ENCODE peak calls at places on chromosomes 16 and 17, in eight cellular contexts. J, O, A, Y, C, G, Q and P are unnamed samples. For H3K36me3 and H3K4me1, the result is how much of the 10 kb centered on the place peaks cover.

GRCh38 chr16:16778322-16778721 is 399.4 kb downstream of the NPIPA7 start:
- DNase-seq in Q (no peak), G (no peak), O (no peak), Y (no peak), J (no peak), C (no peak), A (no peak), P (no peak)

GRCh38 chr16:10619271-10619849 is 39.0 kb upstream of the EMP2 start:
- DNase-seq in A (no peak), G (no peak), J (peak), O (no peak), Y (peak), Q (no peak), C (peak), P (peak)

GRCh38 chr17:80652751-80653330 is 108.2 kb downstream of the RPTOR start:
- DNase-seq in G (no peak), J (no peak), Y (peak), A (no peak), Q (no peak), C (no peak), O (no peak), P (no peak)

GRCh38 chr17:76382803-76383644 is 1.4 kb upstream of the SPHK1 start:
- DNase-seq in O (no peak), C (peak), Q (peak), Y (peak), G (peak), J (peak), A (no peak), P (peak)

GRCh38 chr17:70552982-70553334 is 383.6 kb downstream of the KCNJ2 start:
- DNase-seq in A (no peak), J (no peak), C (peak), G (no peak), Y (no peak), Q (no peak), O (no peak), P (no peak)

GRCh38 chr17:77364941-77365583 is 224.3 kb downstream of the SEC14L1 start:
- DNase-seq in G (no peak), O (no peak), A (no peak), J (no peak), Q (no peak), Y (no peak), C (no peak), P (no peak)

GRCh38 chr16:85394511-85395206 is 218.5 kb upstream of the GSE1 start:
- DNase-seq in Y (no peak), Q (no peak), O (no peak), J (no peak), G (no peak), A (peak), C (no peak), P (no peak)

GRCh38 chr17:35973333-35974260 is 7.7 kb downstream of the CCL16 start:
- DNase-seq in Q (peak), G (no peak), A (peak), O (no peak), J (no peak), Y (peak), C (no peak), P (peak)

GRCh38 chr16:69110406-69110805 is 5.0 kb downstream of the HAS3 start:
- DNase-seq in A (no peak), O (no peak), Q (no peak), Y (no peak), C (no peak), J (no peak), G (no peak), P (no peak)

GRCh38 chr17:53039981-53040380 is 782.7 kb upstream of the KIF2B start:
- DNase-seq in O (no peak), G (no peak), Q (no peak), Y (no peak), J (no peak), C (no peak), A (no peak), P (no peak)

GRCh38 chr16:48613061-48613957 is 3.3 kb upstream of the N4BP1 start:
- DNase-seq in Y (peak), G (no peak), A (peak), J (peak), Q (peak), C (no peak), O (no peak), P (no peak)

GRCh38 chr17:40490289-40490853 is 11.1 kb downstream of the TNS4 start:
- DNase-seq in G (no peak), Q (peak), J (no peak), A (no peak), Y (peak), O (no peak), C (peak), P (peak)

GRCh38 chr16:85286066-85286712 is 173.9 kb upstream of the CIBAR2 start:
- DNase-seq in C (no peak), A (no peak), Y (peak), G (no peak), J (peak), Q (no peak), O (peak), P (peak)

GRCh38 chr16:14325921-14326401 is 254.8 kb downstream of the MRTFB start:
- DNase-seq in Q (no peak), G (no peak), A (no peak), J (no peak), C (peak), Y (no peak), O (no peak), P (no peak)

GRCh38 chr17:80259642-80260535 is 763 bp upstream of the RNF213 start:
- DNase-seq in Y (peak), O (no peak), A (peak), Q (peak), C (peak), J (peak), G (peak), P (peak)

GRCh38 chr17:30905742-30906100 is 317 bp downstream of the TEFM start:
- DNase-seq in Y (no peak), Q (peak), C (no peak), O (no peak), J (no peak), G (no peak), A (no peak), P (no peak)

GRCh38 chr17:81346090-81346907 is 49.0 kb upstream of the BAHCC1 start:
- DNase-seq in Q (peak), J (peak), Y (peak), O (peak), C (peak), G (peak), A (peak), P (peak)

GRCh38 chr17:77802811-77803220 is 155.7 kb upstream of the TNRC6C start:
- DNase-seq in A (no peak), C (peak), Y (no peak), O (no peak), G (peak), Q (no peak), J (no peak), P (no peak)

GRCh38 chr16:87077750-87078127 is 239.5 kb downstream of the C16orf95 start:
- DNase-seq in Y (no peak), J (no peak), O (no peak), A (no peak), C (no peak), G (no peak), Q (no peak), P (no peak)

GRCh38 chr16:75584108-75584507 is 17.9 kb downstream of the GABARAPL2 start:
- DNase-seq in C (no peak), Y (no peak), J (no peak), O (no peak), G (no peak), A (no peak), Q (no peak), P (no peak)

GRCh38 chr17:879546-879945 is 97.4 kb downstream of the MRM3 start:
- DNase-seq in O (peak), A (peak), Q (peak), G (peak), Y (peak), J (peak), C (peak), P (peak)

GRCh38 chr17:58324409-58325288 is 3.9 kb downstream of the TSPOAP1 start:
- DNase-seq in C (peak), J (peak), G (no peak), A (no peak), O (no peak), Y (no peak), Q (peak), P (peak)

GRCh38 chr16:56776562-56776961 is 46.6 kb downstream of the NUP93 start:
- DNase-seq in O (no peak), J (peak), C (no peak), Q (no peak), A (no peak), G (no peak), Y (no peak), P (no peak)

GRCh38 chr16:85462405-85463227 is 150.5 kb upstream of the GSE1 start:
- DNase-seq in A (peak), C (peak), G (peak), O (no peak), Q (no peak), J (peak), Y (no peak), P (peak)

GRCh38 chr16:53754938-53755910 is 51.3 kb downstream of the FTO start:
- DNase-seq in C (no peak), J (peak), O (no peak), Y (peak), A (peak), G (no peak), Q (peak), P (no peak)

GRCh38 chr17:7435676-7436555 is 681 bp downstream of the TMEM102 start:
- DNase-seq in A (peak), O (no peak), C (peak), Y (peak), J (peak), Q (peak), G (peak), P (peak)

GRCh38 chr16:78321611-78322010 is 222.2 kb downstream of the WWOX start:
- DNase-seq in O (no peak), Q (no peak), G (no peak), Y (no peak), J (no peak), A (no peak), C (no peak), P (no peak)

GRCh38 chr16:2692251-2692947 is 10.1 kb downstream of the KCTD5 start:
- DNase-seq in A (no peak), G (no peak), Q (no peak), Y (no peak), O (no peak), J (no peak), C (peak), P (peak)

GRCh38 chr16:70687172-70687531 is 1.3 kb upstream of the MTSS2 start:
- DNase-seq in A (no peak), O (no peak), Q (no peak), G (no peak), C (no peak), Y (no peak), J (no peak), P (no peak)

GRCh38 chr17:69810326-69811035 is 264.5 kb upstream of the KCNJ16 start:
- DNase-seq in G (no peak), A (no peak), Y (peak), Q (peak), J (no peak), O (no peak), C (no peak), P (no peak)

GRCh38 chr16:84479716-84480450 is 24.6 kb downstream of the MEAK7 start:
- DNase-seq in Y (no peak), C (no peak), J (peak), A (no peak), G (no peak), O (no peak), Q (no peak), P (no peak)

GRCh38 chr17:48791128-48792032 is 25.6 kb downstream of the TTLL6 start:
- DNase-seq in J (peak), G (peak), O (no peak), C (peak), Y (peak), Q (peak), A (peak), P (peak)

GRCh38 chr16:4298761-4299522 is 16.9 kb upstream of the GLIS2 start:
- DNase-seq in O (no peak), C (peak), Y (peak), G (no peak), Q (peak), A (peak), J (peak), P (peak)

GRCh38 chr16:28140788-28141618 is 70.8 kb downstream of the XPO6 start:
- DNase-seq in C (no peak), O (no peak), A (no peak), G (no peak), Q (no peak), J (peak), Y (no peak), P (no peak)

GRCh38 chr17:28744104-28744801 is 442 bp downstream of the TRAF4 start:
- DNase-seq in C (peak), Y (peak), G (peak), Q (no peak), O (no peak), J (peak), A (peak), P (no peak)

GRCh38 chr17:15279011-15279477 is 13.9 kb upstream of the PMP22 start:
- DNase-seq in Y (peak), J (no peak), C (no peak), A (no peak), O (no peak), Q (peak), G (no peak), P (no peak)

GRCh38 chr16:88577166-88577565 is 7.0 kb downstream of the ZC3H18 start:
- DNase-seq in Y (no peak), G (no peak), C (no peak), Q (no peak), O (no peak), A (no peak), J (no peak), P (no peak)

GRCh38 chr16:88576307-88576706 is 6.1 kb downstream of the ZC3H18 start:
- DNase-seq in Q (no peak), J (no peak), C (no peak), Y (no peak), O (no peak), G (no peak), A (no peak), P (no peak)

GRCh38 chr16:88580371-88580770 is 10.2 kb downstream of the ZC3H18 start:
- DNase-seq in C (no peak), Y (no peak), J (no peak), A (no peak), O (no peak), G (no peak), Q (no peak), P (no peak)

GRCh38 chr16:88581033-88581432 is 10.8 kb downstream of the ZC3H18 start:
- DNase-seq in A (no peak), Y (no peak), G (no peak), O (no peak), J (no peak), C (no peak), Q (no peak), P (no peak)

GRCh38 chr16:88578446-88579313 is 8.5 kb downstream of the ZC3H18 start:
- DNase-seq in Q (no peak), O (no peak), Y (no peak), J (no peak), G (no peak), C (no peak), A (no peak), P (no peak)
- H3K36me3 ChIP-seq in Q (under half), O (half or more), Y (under half), J (under half), G (half or more), C (under half), A (under half), P (under half)

DNA sequence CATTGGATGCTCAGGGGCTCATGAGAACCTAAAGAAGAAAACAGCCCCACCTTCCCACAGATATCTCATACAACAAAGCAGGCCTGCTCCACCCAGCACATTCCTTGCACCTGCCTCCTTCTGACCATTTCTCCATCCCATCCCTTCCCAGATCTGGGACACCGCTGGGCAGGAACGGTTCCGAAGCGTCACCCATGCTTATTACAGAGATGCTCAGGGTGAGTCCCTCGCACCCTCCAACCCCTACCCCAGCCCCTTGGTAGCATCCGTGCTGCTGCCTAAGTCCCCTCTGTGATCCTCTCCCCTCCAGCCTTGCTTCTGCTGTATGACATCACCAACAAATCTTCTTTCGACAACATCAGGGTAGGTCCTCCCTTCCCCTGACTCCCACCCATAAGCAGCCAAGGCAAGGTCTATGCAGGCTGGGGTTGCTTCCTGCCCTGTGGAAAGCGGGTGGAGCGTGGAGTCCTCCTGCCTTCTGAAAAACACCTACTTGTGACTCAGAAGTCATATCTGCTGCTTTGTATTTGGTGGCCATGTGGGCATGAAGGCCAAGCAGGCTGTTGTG is 5.4 kb upstream of the NHERF1 start:
- DNase-seq in O (no peak), Q (no peak), Y (no peak), J (no peak), G (no peak), A (no peak), C (no peak), P (no peak)
- H3K4me1 ChIP-seq in O (under half), Q (under half), Y (under half), J (half or more), G (under half), A (under half), C (under half), P (under half)

GRCh38 chr16:79625738-79626137 is 25.2 kb upstream of the MAF start:
- DNase-seq in Q (no peak), A (no peak), O (no peak), C (no peak), J (no peak), Y (no peak), G (no peak), P (no peak)

GRCh38 chr16:79621027-79621426 is 20.5 kb upstream of the MAF start:
- DNase-seq in Q (no peak), G (no peak), A (no peak), O (no peak), Y (no peak), J (no peak), C (no peak), P (no peak)

GRCh38 chr16:79627092-79627491 is 26.6 kb upstream of the MAF start:
- DNase-seq in C (no peak), G (no peak), A (no peak), O (no peak), J (no peak), Q (no peak), Y (no peak), P (no peak)

GRCh38 chr16:79618712-79619050 is 18.1 kb upstream of the MAF start:
- DNase-seq in A (no peak), G (no peak), O (no peak), Q (no peak), J (no peak), C (no peak), Y (no peak), P (no peak)

GRCh38 chr16:79623076-79623475 is 22.5 kb upstream of the MAF start:
- DNase-seq in O (no peak), A (no peak), C (no peak), G (no peak), J (no peak), Y (no peak), Q (no peak), P (no peak)
- H3K36me3 ChIP-seq in O (under half), A (under half), C (under half), G (under half), J (under half), Y (under half), Q (under half), P (under half)

GRCh38 chr16:30067584-30067916 is 2.0 kb downstream of the ALDOA start:
- DNase-seq in J (no peak), A (no peak), C (no peak), G (no peak), O (no peak), Y (no peak), Q (no peak), P (no peak)
- H3K4me1 ChIP-seq in J (half or more), A (under half), C (under half), G (under half), O (half or more), Y (under half), Q (under half), P (under half)

DNA sequence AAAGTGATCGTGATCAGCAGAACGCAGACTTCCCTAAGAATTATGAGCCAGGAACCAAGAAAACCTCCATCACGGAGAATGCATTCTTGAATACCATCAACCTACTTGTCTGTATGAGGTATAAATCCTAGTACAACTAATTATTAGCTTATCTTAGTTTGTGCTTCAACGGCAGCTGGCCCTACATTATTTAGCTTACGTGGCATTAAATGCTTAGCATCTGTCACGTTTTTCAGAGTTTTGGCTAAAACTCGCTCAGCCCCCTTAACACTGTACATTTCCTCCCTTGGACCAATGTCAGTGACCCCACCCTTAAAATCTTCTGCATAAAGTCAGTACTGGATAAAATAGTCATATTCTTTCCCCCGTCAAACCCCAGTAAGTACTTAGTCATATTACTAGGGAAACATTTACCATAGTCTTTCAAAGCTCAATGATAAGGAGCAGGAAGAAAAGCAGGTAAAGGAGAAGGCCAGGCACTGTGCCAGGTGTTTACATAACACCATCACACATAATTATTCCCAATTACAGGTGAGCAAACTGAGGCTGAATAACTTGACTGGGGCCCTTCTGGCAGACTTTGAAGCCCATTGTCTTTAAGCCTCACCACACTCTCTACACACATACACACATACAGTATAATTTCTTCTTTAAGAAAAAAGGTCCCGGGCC is 16.6 kb upstream of the TXNDC11 start:
- DNase-seq in Q (no peak), O (no peak), Y (no peak), J (peak), C (no peak), G (no peak), A (no peak), P (no peak)
- H3K36me3 ChIP-seq in Q (under half), O (half or more), Y (half or more), J (under half), C (under half), G (under half), A (under half), P (half or more)

DNA sequence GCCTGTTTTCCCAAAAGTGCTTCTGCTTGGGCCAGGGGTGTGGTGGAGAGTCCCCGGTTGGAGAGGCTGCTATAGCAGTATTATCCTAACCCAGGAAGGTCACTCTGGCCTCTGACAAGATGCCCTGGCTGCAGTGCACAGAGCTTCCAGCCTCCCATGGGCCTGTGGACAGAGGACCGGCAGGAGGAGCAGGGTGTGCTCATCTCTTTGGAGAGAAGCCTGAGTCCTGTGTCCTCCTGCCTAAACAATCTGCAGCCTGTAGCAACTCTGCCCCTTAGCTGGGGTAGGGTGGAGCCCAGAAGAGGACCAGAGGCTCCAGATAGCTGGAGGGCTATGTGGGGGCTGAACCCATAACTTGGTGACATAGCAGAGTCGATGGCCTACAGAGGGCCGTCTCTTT is 78.0 kb downstream of the MPRIP start:
- DNase-seq in Q (no peak), C (no peak), Y (no peak), A (no peak), J (no peak), G (no peak), O (no peak), P (no peak)
- H3K4me1 ChIP-seq in Q (under half), C (under half), Y (under half), A (under half), J (half or more), G (under half), O (under half), P (half or more)